ENCODE peak calls at places on chromosomes 6 and 20, in ten cellular contexts. N is fibroblast of lung; B is CD4-positive, alpha-beta memory T cell; V is activated naive CD8-positive, alpha-beta T cell treated with anti-CD3 and anti-CD28 coated beads, Interleukin-2, amount 50 U/mL, for 24 hours; S is activated CD4-positive, CD25-positive, alpha-beta regulatory T cell; H is occipital lobe; J is IMR-90; F is A549; X is mesenteric fat pad; Q is spleen. Y is an unnamed sample.

GRCh38 chr6:45930419-45931059 is 85.1 kb downstream of the CLIC5 start:
- DNase-seq in V (peak; percentile 71), S (peak; percentile 16), J (peak; percentile 41), Q (peak; percentile 80), F (peak; percentile 48), N (peak; percentile 68), X (no peak), B (peak; percentile 39), H (peak; percentile 28), Y (peak; percentile 86)

GRCh38 chr20:61387204-61387958 is 135.3 kb downstream of the CDH4 start:
- DNase-seq in Q (no peak), V (no peak), H (no peak), J (peak; percentile 41), S (no peak), F (peak; percentile 12), B (no peak), N (peak; percentile 51), X (no peak), Y (peak; percentile 96)

GRCh38 chr20:51763965-51764602 is 4.1 kb downstream of the ATP9A start:
- DNase-seq in N (peak; percentile 35), S (no peak), X (no peak), V (no peak), F (peak; percentile 45), J (peak; percentile 27), H (no peak), Q (no peak), B (no peak), Y (no peak)

GRCh38 chr6:126267621-126268020 is 72.3 kb upstream of the CENPW start:
- DNase-seq in F (no peak), X (no peak), V (no peak), N (no peak), J (no peak), S (no peak), B (no peak), H (no peak), Q (no peak), Y (no peak)

GRCh38 chr20:19380211-19380610 is 167.8 kb downstream of the SLC24A3 start:
- DNase-seq in J (no peak), B (no peak), F (no peak), H (no peak), Q (no peak), X (no peak), V (no peak), N (no peak), S (no peak), Y (no peak)

GRCh38 chr20:20712004-20712473 is 405 bp downstream of the RALGAPA2 start:
- DNase-seq in F (no peak), N (peak; percentile 11), V (peak; percentile 25), X (no peak), J (no peak), H (no peak), B (no peak), Q (no peak), S (no peak), Y (peak; percentile 16)

GRCh38 chr6:155197947-155198346 is 65.9 kb upstream of the CLDN20 start:
- DNase-seq in J (no peak), S (no peak), H (no peak), N (no peak), F (no peak), B (no peak), Q (no peak), X (no peak), V (no peak), Y (no peak)

GRCh38 chr6:13383280-13384163 is 55.2 kb upstream of the TBC1D7 start:
- DNase-seq in Q (no peak), X (peak; percentile 28), H (no peak), N (peak; percentile 68), B (peak; percentile 10), J (peak; percentile 54), S (no peak), V (no peak), F (peak; percentile 29), Y (peak; percentile 33)

GRCh38 chr20:47612670-47613069 is 111.0 kb downstream of the NCOA3 start:
- DNase-seq in Q (no peak), N (no peak), F (no peak), B (no peak), J (no peak), V (no peak), H (no peak), X (no peak), S (no peak), Y (no peak)

GRCh38 chr20:1171461-1172093 is 13.2 kb downstream of the TMEM74B start:
- DNase-seq in B (no peak), F (peak; percentile 24), N (peak; percentile 37), H (no peak), S (no peak), X (no peak), V (peak; percentile 14), Q (no peak), J (peak; percentile 27), Y (peak; percentile 54)

GRCh38 chr20:34215711-34216381 is 25.4 kb upstream of the ASIP start:
- DNase-seq in V (peak; percentile 71), J (peak; percentile 67), N (peak; percentile 71), B (peak; percentile 3), S (no peak), H (peak; percentile 58), F (peak; percentile 77), X (peak; percentile 95), Q (peak; percentile 89), Y (peak; percentile 84)

GRCh38 chr6:9307786-9308185 is 872.4 kb upstream of the SLC35B3 start:
- DNase-seq in Q (no peak), J (no peak), S (no peak), H (no peak), B (no peak), F (no peak), X (no peak), N (no peak), V (no peak), Y (no peak)

GRCh38 chr20:63877755-63878470 is 12.8 kb downstream of the TPD52L2 start:
- DNase-seq in J (no peak), X (no peak), B (no peak), H (no peak), N (no peak), V (no peak), S (no peak), F (no peak), Q (no peak), Y (no peak)

GRCh38 chr6:161434921-161435411 is 161.1 kb upstream of the AGPAT4 start:
- DNase-seq in J (peak; percentile 95), H (no peak), Q (no peak), V (no peak), B (no peak), F (peak; percentile 66), S (no peak), X (no peak), N (peak; percentile 95), Y (peak; percentile 87)

GRCh38 chr20:46031014-46031569 is 2.1 kb downstream of the SLC12A5 start:
- DNase-seq in N (no peak), S (no peak), B (no peak), F (no peak), V (no peak), J (no peak), H (no peak), Q (no peak), X (no peak), Y (no peak)

GRCh38 chr6:19736066-19736465 is 101.1 kb upstream of the ID4 start:
- DNase-seq in F (no peak), B (no peak), H (no peak), N (peak; percentile 17), S (no peak), J (no peak), Q (no peak), V (no peak), X (no peak), Y (no peak)

GRCh38 chr6:31142356-31142755 is 3.5 kb upstream of the PSORS1C2 start:
- DNase-seq in N (no peak), S (no peak), X (no peak), Q (no peak), H (no peak), J (no peak), F (no peak), V (no peak), B (no peak), Y (no peak)

GRCh38 chr20:7195704-7196103 is 428.2 kb downstream of the BMP2 start:
- DNase-seq in N (peak; percentile 30), S (no peak), X (no peak), F (peak; percentile 21), H (no peak), J (no peak), Q (no peak), V (no peak), B (no peak), Y (no peak)

GRCh38 chr6:28725890-28726348 is 197.9 kb downstream of the TRIM27 start:
- DNase-seq in J (peak; percentile 35), V (no peak), S (no peak), Q (no peak), B (no peak), X (no peak), H (no peak), F (peak; percentile 86), N (no peak), Y (no peak)

GRCh38 chr6:151738960-151739359 is 68.5 kb upstream of the ESR1 start:
- DNase-seq in B (no peak), F (no peak), J (no peak), Q (no peak), N (no peak), S (no peak), V (no peak), X (no peak), H (no peak), Y (no peak)

Y was measured in GM03348.